ENCODE peak calls at places on chromosomes 3 and 15, in six cellular contexts. E, F, J, D, V and R are unnamed samples.

GRCh38 chr15:35654334-35654733 is 108.4 kb upstream of the DPH6 start:
- DNase-seq in V (no peak), D (no peak), E (no peak), J (no peak), F (no peak), R (no peak)

GRCh38 chr3:79339846-79340245 is 428.0 kb downstream of the ROBO1 start:
- DNase-seq in D (no peak), E (no peak), V (no peak), F (no peak), J (no peak), R (no peak)

GRCh38 chr3:134799393-134799792 is 4.3 kb downstream of the EPHB1 start:
- DNase-seq in D (no peak), J (no peak), E (no peak), F (no peak), V (no peak), R (no peak)

GRCh38 chr3:100260081-100260684 is 609 bp upstream of the TBC1D23 start:
- DNase-seq in E (peak; percentile 84), D (peak; percentile 85), F (peak; percentile 24), J (no peak), V (peak; percentile 68), R (no peak)

GRCh38 chr3:13209334-13209733 is 136.1 kb upstream of the IQSEC1 start:
- DNase-seq in E (no peak), F (no peak), D (peak; percentile 48), J (no peak), V (no peak), R (no peak)

GRCh38 chr3:17639765-17640164 is 102.7 kb downstream of the TBC1D5 start:
- DNase-seq in J (no peak), D (no peak), V (no peak), E (no peak), F (peak; percentile 85), R (no peak)

GRCh38 chr3:170469151-170470062 is 50.7 kb downstream of the CLDN11 start:
- DNase-seq in J (no peak), F (no peak), V (peak; percentile 53), D (no peak), E (peak; percentile 70), R (no peak)

GRCh38 chr15:86004061-86004460 is 75.6 kb upstream of the AGBL1 start:
- DNase-seq in D (no peak), J (no peak), F (no peak), E (no peak), V (no peak), R (no peak)

GRCh38 chr3:106609666-106610301 is 741.0 kb upstream of the CBLB start:
- DNase-seq in E (peak; percentile 71), D (no peak), F (peak; percentile 62), J (no peak), V (peak; percentile 50), R (no peak)

GRCh38 chr3:157533298-157533870 is 30.2 kb upstream of the VEPH1 start:
- DNase-seq in J (no peak), F (peak; percentile 37), D (no peak), V (no peak), E (no peak), R (no peak)

GRCh38 chr15:83288381-83288801 is 3.9 kb upstream of the BNC1 start:
- DNase-seq in D (no peak), J (no peak), V (no peak), F (peak; percentile 92), E (no peak), R (peak; percentile 97)

GRCh38 chr3:14216257-14217048 is 37.8 kb downstream of the LSM3 start:
- DNase-seq in V (no peak), D (peak; percentile 88), J (peak; percentile 49), E (no peak), F (no peak), R (no peak)

GRCh38 chr15:47965297-47965696 is 155.5 kb upstream of the SLC24A5 start:
- DNase-seq in V (no peak), D (no peak), J (no peak), E (no peak), F (no peak), R (no peak)

GRCh38 chr3:184320099-184320445 is 5.7 kb downstream of the EIF4G1 start:
- DNase-seq in J (peak; percentile 96), V (peak; percentile 97), F (peak; percentile 90), D (peak; percentile 93), E (peak; percentile 99), R (peak; percentile 98)

GRCh38 chr15:74365619-74366445 is 1.6 kb downstream of the CYP11A1 start:
- DNase-seq in E (peak; percentile 81), D (no peak), J (no peak), F (no peak), V (peak; percentile 69), R (no peak)

GRCh38 chr3:42655331-42655888 is 1.9 kb downstream of the ZBTB47 start:
- DNase-seq in V (peak; percentile 53), D (no peak), E (peak; percentile 83), F (no peak), J (peak; percentile 92), R (no peak)

GRCh38 chr3:160796813-160797164 is 40.8 kb downstream of the PPM1L start:
- DNase-seq in J (no peak), V (no peak), E (no peak), F (no peak), D (no peak), R (no peak)

DNA sequence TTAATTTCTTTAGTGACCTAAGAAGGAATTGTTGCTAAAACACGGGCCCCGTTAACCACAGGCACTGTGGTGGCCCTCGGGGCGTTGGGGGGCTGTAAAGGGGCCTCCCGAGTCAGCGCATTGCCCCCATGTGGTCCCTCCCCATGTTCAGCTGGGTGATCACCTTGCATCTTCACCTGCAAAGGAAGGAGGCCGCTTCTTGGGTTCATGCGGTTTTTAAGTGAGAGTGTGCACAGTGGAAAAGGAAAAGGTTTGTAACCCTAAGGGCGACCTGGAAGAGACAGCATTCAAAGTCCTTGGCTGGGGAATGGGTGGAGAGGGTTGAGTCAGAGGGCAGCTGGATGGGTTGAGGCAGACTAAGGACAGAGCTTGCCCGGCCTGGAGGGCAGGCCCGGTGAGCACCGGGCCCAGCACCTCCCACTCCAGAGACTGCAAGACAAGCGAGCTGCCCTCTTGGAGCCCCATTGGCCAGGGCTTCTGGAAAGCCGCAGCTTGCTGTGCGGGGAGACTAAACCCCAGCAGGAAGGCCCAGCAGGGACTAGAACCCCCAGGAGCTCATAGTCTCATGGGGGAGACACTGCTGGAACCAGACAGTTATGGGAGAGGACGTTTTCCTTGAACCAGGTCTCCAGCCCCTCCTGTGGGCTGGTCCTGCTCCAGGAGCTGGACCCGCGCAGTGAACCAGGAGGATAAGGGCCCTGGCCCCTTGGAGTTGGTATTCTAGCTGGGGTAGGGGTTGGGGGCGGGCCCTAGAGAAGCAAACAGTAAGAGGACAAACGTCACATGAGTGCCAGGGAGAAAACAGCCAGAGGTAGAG is 59.2 kb downstream of the RGMA start:
- DNase-seq in F (peak; percentile 66), E (peak; percentile 68), J (peak; percentile 87), V (no peak), D (peak; percentile 81), R (peak; percentile 74)
- H3K4me3 ChIP-seq in F (no peak overlapping the region), E (no peak overlapping the region), J (no peak overlapping the region), V (no peak overlapping the region), D (no peak overlapping the region), R (no peak overlapping the region)

GRCh38 chr3:105353485-105354161 is 13.1 kb upstream of the ALCAM start:
- DNase-seq in J (no peak), D (peak; percentile 73), E (no peak), F (no peak), V (no peak), R (no peak)
- TF ChIP-seq CTCF in J (no peak), D (no peak), E (no peak), F (no peak), V (no peak), R (no peak)

DNA sequence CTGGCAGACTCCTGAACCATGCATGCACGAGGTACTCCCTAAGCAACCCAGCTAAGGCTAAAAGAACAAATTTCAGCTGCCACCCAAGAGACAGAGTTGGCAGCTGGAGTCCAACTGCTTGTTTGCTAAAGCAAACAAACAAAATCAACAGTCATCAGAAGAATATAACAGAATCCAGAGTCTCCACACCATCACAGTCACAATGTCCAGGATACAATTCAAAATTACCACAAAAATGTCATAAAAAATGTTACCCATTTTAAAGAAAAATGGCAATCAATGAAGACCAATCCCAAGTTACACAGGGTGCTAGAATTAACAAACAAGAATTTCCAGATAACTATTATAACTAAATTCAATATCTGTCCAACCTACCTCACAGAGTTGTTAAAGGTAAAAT is 42.9 kb downstream of the RFTN1 start:
- DNase-seq in V (no peak), D (no peak), F (no peak), E (no peak), J (no peak), R (no peak)
- H3K36me3 ChIP-seq in V (no peaks in the 10 kb centered on the region), D (no peaks in the 10 kb centered on the region), F (no peaks in the 10 kb centered on the region), E (no peaks in the 10 kb centered on the region), J (peaks cover 4% of the 10 kb centered on the region), R (no peaks in the 10 kb centered on the region)

GRCh38 chr3:15458212-15458780 is 30.9 kb downstream of the EAF1 start:
- DNase-seq in E (no peak), F (no peak), V (no peak), D (no peak), J (no peak), R (no peak)

GRCh38 chr3:15462451-15462850 is 35.1 kb downstream of the EAF1 start:
- DNase-seq in F (no peak), E (no peak), V (no peak), J (no peak), D (no peak), R (no peak)

GRCh38 chr3:15465876-15466585 is 38.6 kb downstream of the EAF1 start:
- DNase-seq in V (no peak), E (no peak), J (no peak), D (no peak), F (no peak), R (no peak)

DNA sequence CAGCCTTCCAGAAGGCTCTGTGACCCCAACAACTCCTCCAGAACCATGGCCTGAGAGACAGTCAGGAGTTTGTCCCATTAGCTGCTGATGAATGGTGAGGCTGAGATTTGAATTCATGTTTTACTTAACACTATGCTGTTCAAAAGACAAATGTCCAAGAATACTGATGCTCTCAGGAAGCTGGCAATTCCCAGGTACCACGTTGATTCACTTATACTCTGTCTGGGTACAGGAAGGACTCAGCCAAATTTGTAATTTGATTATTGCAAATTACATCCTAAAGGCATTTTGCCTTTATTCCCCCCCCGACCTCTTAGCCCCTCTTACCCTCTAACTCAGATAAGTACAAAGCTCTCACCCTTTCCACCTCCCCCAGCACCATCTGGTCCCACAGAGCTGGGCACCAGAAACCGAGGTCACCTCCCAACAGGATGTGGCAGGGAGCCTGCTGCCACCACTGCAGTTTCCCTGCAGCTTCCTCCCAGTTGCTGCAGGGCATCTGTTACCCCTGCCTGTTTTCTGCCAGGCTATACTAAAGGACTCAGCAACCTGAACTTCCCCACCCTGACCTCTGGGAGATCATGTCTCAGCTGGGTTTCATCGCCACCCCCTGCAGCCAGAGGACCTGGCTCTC is 33.6 kb downstream of the EAF1 start:
- DNase-seq in V (no peak), F (no peak), J (no peak), E (no peak), D (no peak), R (no peak)
- H3K4me3 ChIP-seq in V (no peak overlapping the region), F (no peak overlapping the region), J (no peak overlapping the region), E (no peak overlapping the region), D (no peak overlapping the region), R (no peak overlapping the region)

GRCh38 chr15:65083262-65083701 is 6.7 kb downstream of the KBTBD13 start:
- DNase-seq in E (peak; percentile 83), V (no peak), D (no peak), F (no peak), J (no peak), R (no peak)
- TF ChIP-seq CTCF in E (peak; percentile 36), V (peak; percentile 34), D (no peak), F (no peak), J (peak; percentile 29), R (no peak)

GRCh38 chr3:48797626-48798025 is 50.0 kb downstream of the PRKAR2A start:
- DNase-seq in V (no peak), F (no peak), E (no peak), J (no peak), D (no peak), R (no peak)
- H3K36me3 ChIP-seq in V (no peaks in the 10 kb centered on the region), F (no peaks in the 10 kb centered on the region), E (peaks cover 9% of the 10 kb centered on the region), J (no peaks in the 10 kb centered on the region), D (no peaks in the 10 kb centered on the region), R (no peaks in the 10 kb centered on the region)